ENCODE peak calls at places on chromosomes 6 and 20, in ten cellular contexts. H is prostate gland, T is tibial nerve, A is adrenal gland, W is cardiac muscle cell, Z is HepG2, R is heart left ventricle, E is left lung, O is GM12878, C is breast epithelium. D is an unnamed sample.
A peak's percentile ranks its signal among the peaks of the same experiment; 100 is the strongest.

GRCh38 chr20:35134472-35134871 is 12.7 kb downstream of the EDEM2 start:
- DNase-seq in H (no peak), T (peak; percentile 38), A (peak; percentile 85), W (peak; percentile 2), Z (no peak), R (peak; percentile 43), E (no peak), O (no peak), C (no peak), D (no peak)

GRCh38 chr6:37917568-37917967 is 98.0 kb downstream of the ZFAND3 start:
- DNase-seq in H (no peak), T (no peak), A (no peak), W (no peak), Z (no peak), R (no peak), E (no peak), O (no peak), C (no peak), D (no peak)

GRCh38 chr6:99458319-99458718 is 33.2 kb upstream of the PNISR start:
- DNase-seq in H (no peak), T (no peak), A (no peak), W (peak; percentile 4), Z (peak; percentile 47), R (no peak), E (no peak), O (no peak), C (no peak), D (no peak)

GRCh38 chr6:39322306-39322850 is at the start of gene KCNK16:
- DNase-seq in H (no peak), T (no peak), A (no peak), W (no peak), Z (no peak), R (no peak), E (no peak), O (no peak), C (no peak), D (no peak)

GRCh38 chr6:114051031-114051430 is 80.1 kb upstream of the HDAC2 start:
- DNase-seq in H (peak; percentile 21), T (no peak), A (no peak), W (no peak), Z (no peak), R (no peak), E (no peak), O (no peak), C (no peak), D (no peak)

GRCh38 chr6:52389626-52390360 is 27.8 kb downstream of the PAQR8 start:
- DNase-seq in H (peak; percentile 66), T (no peak), A (peak; percentile 62), W (no peak), Z (peak; percentile 94), R (peak; percentile 36), E (peak; percentile 56), O (peak; percentile 87), C (no peak), D (peak; percentile 75)

GRCh38 chr6:102812242-102812641 is 1418.7 kb downstream of the GRIK2 start:
- DNase-seq in H (no peak), T (no peak), A (no peak), W (no peak), Z (no peak), R (no peak), E (no peak), O (no peak), C (no peak), D (no peak)

GRCh38 chr20:14401479-14402138 is 64.2 kb upstream of the FLRT3 start:
- DNase-seq in H (no peak), T (no peak), A (no peak), W (no peak), Z (no peak), R (no peak), E (no peak), O (no peak), C (no peak), D (peak; percentile 34)

GRCh38 chr6:141483561-141484061 is 649.1 kb upstream of the GJE1 start:
- DNase-seq in H (no peak), T (no peak), A (peak; percentile 32), W (no peak), Z (no peak), R (peak; percentile 41), E (no peak), O (peak; percentile 85), C (no peak), D (peak; percentile 64)

GRCh38 chr20:51340451-51340840 is 202.1 kb downstream of the NFATC2 start:
- DNase-seq in H (no peak), T (no peak), A (no peak), W (no peak), Z (no peak), R (no peak), E (no peak), O (no peak), C (no peak), D (no peak)

GRCh38 chr6:132719736-132720448 is 6.0 kb upstream of the VNN1 start:
- DNase-seq in H (no peak), T (no peak), A (no peak), W (no peak), Z (peak; percentile 53), R (no peak), E (no peak), O (no peak), C (no peak), D (no peak)

GRCh38 chr6:112268628-112269027 is 14.3 kb upstream of the LAMA4 start:
- DNase-seq in H (no peak), T (no peak), A (no peak), W (no peak), Z (no peak), R (no peak), E (no peak), O (no peak), C (no peak), D (no peak)

GRCh38 chr6:624979-625378 is 31.9 kb downstream of the HUS1B start:
- DNase-seq in H (no peak), T (no peak), A (no peak), W (peak; percentile 69), Z (no peak), R (no peak), E (no peak), O (peak; percentile 36), C (no peak), D (no peak)

GRCh38 chr20:31857861-31858835 is 12.2 kb downstream of the DUSP15 start:
- DNase-seq in H (no peak), T (no peak), A (no peak), W (no peak), Z (no peak), R (no peak), E (no peak), O (no peak), C (no peak), D (peak; percentile 36)

GRCh38 chr20:3238616-3239025 is 369 bp downstream of the SLC4A11 start:
- DNase-seq in H (peak; percentile 36), T (no peak), A (peak; percentile 41), W (no peak), Z (no peak), R (no peak), E (no peak), O (no peak), C (no peak), D (no peak)

GRCh38 chr6:85008311-85009015 is 244.1 kb upstream of the TBX18 start:
- DNase-seq in H (no peak), T (no peak), A (no peak), W (no peak), Z (no peak), R (no peak), E (no peak), O (no peak), C (no peak), D (no peak)

GRCh38 chr20:50337521-50338466 is 147.2 kb downstream of the CEBPB start:
- DNase-seq in H (no peak), T (no peak), A (no peak), W (no peak), Z (no peak), R (no peak), E (no peak), O (no peak), C (no peak), D (no peak)

GRCh38 chr6:49416195-49416594 is 46.9 kb downstream of the MMUT start:
- DNase-seq in H (no peak), T (no peak), A (no peak), W (no peak), Z (no peak), R (no peak), E (no peak), O (no peak), C (no peak), D (no peak)

GRCh38 chr6:26200918-26201721 is 113.9 kb downstream of the HFE start:
- DNase-seq in H (no peak), T (no peak), A (no peak), W (no peak), Z (no peak), R (no peak), E (no peak), O (no peak), C (no peak), D (no peak)
- H3K4me3 ChIP-seq in H (no peak overlapping the region), T (no peak overlapping the region), A (no peak overlapping the region), W (no peak overlapping the region), Z (no peak overlapping the region), R (no peak overlapping the region), E (no peak overlapping the region), O (peak overlapping the region; percentile 10), C (no peak overlapping the region), D (no peak overlapping the region)

DNA sequence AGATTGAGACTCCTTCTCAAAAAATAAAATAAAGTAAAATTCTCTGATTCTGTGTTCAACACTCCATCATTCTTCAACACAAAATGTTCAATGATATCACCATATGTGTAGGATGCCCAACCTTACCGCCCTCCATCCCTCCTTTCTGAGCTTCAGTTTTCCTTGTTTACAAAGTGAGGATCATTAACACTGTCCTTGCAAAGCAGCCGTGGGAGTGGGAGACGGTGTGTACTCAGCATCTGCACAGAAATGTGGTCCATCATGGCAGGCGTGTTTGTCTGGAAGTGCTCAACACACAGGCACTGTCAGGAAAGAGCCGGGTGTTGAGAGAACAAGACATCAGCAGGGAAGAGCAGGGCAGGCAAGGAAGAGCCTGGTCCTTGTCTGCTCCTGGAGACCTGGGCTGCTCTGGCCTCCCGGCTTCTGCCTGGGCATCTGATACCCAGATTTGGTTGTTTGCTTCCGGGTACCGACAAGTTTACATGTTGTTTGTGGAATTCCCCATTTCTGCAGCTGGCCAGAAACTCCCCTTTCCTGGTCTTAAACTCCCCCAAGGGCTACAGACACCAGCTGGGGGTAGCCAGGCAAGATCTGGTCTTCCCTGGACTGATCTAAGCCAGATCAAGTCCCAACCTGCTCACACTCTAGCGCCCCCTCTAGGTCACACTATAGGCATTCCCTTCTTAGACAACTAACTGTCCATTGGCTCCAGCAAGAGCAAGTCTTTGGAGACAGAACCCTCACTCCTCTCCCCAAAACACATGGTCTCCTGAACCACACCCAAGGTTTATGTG is 26.7 kb upstream of the TTPAL start:
- DNase-seq in H (no peak), T (no peak), A (peak; percentile 21), W (no peak), Z (peak; percentile 68), R (no peak), E (no peak), O (peak; percentile 5), C (no peak), D (peak; percentile 20)
- TF ChIP-seq CTCF in H (no peak), T (no peak), A (peak; percentile 15), W (peak; percentile 42), Z (peak; percentile 72), R (no peak), E (no peak), O (peak; percentile 45), C (no peak), D (peak; percentile 60)

GRCh38 chr6:26604026-26604425 is 7.3 kb downstream of the ABT1 start:
- DNase-seq in H (no peak), T (no peak), A (no peak), W (no peak), Z (no peak), R (no peak), E (no peak), O (no peak), C (no peak), D (no peak)
- H3K36me3 ChIP-seq in H (no peaks in the 10 kb centered on the region), T (no peaks in the 10 kb centered on the region), A (peaks cover 10% of the 10 kb centered on the region), W (no peaks in the 10 kb centered on the region), Z (no peaks in the 10 kb centered on the region), R (no peaks in the 10 kb centered on the region), E (peaks cover 14% of the 10 kb centered on the region), O (no peaks in the 10 kb centered on the region), C (no peaks in the 10 kb centered on the region), D (no peaks in the 10 kb centered on the region)

GRCh38 chr6:90494067-90494773 is 92.7 kb downstream of the MAP3K7 start:
- DNase-seq in H (no peak), T (no peak), A (no peak), W (no peak), Z (no peak), R (no peak), E (no peak), O (no peak), C (no peak), D (no peak)
- H3K4me3 ChIP-seq in H (no peak overlapping the region), T (no peak overlapping the region), A (no peak overlapping the region), W (no peak overlapping the region), Z (no peak overlapping the region), R (no peak overlapping the region), E (no peak overlapping the region), O (no peak overlapping the region), C (no peak overlapping the region), D (no peak overlapping the region)

D was measured in GM06990.